ENCODE peak calls at places on chromosomes 16 and 17, in four cellular contexts. I, M, T and A are unnamed samples.

GRCh38 chr16:7835032-7835431 is 502.4 kb downstream of the RBFOX1 start:
- DNase-seq in I (no peak), M (no peak), T (no peak), A (no peak)

GRCh38 chr16:85659805-85660511 is 28.8 kb downstream of the GINS2 start:
- DNase-seq in I (peak; percentile 70), M (peak; percentile 75), T (peak; percentile 34), A (peak; percentile 70)

GRCh38 chr17:78899361-78900260 is 3.4 kb downstream of the CEP295NL start:
- DNase-seq in I (no peak), M (no peak), T (no peak), A (no peak)

GRCh38 chr17:45147102-45147580 is 1.1 kb upstream of the HEXIM1 start:
- DNase-seq in I (peak; percentile 64), M (no peak), T (no peak), A (peak; percentile 66)

GRCh38 chr16:72890587-72890986 is 157.3 kb downstream of the ZFHX3 start:
- DNase-seq in I (no peak), M (no peak), T (no peak), A (no peak)

GRCh38 chr16:12157510-12158093 is 181.1 kb downstream of the SNX29 start:
- DNase-seq in I (no peak), M (no peak), T (no peak), A (no peak)

GRCh38 chr17:80705988-80706387 is 161.3 kb downstream of the RPTOR start:
- DNase-seq in I (no peak), M (no peak), T (no peak), A (no peak)

GRCh38 chr17:39167492-39167891 is 1.5 kb upstream of the ARL5C start:
- DNase-seq in I (no peak), M (no peak), T (no peak), A (no peak)

GRCh38 chr17:34155947-34156346 is 99.1 kb upstream of the CCL2 start:
- DNase-seq in I (no peak), M (no peak), T (no peak), A (no peak)

DNA sequence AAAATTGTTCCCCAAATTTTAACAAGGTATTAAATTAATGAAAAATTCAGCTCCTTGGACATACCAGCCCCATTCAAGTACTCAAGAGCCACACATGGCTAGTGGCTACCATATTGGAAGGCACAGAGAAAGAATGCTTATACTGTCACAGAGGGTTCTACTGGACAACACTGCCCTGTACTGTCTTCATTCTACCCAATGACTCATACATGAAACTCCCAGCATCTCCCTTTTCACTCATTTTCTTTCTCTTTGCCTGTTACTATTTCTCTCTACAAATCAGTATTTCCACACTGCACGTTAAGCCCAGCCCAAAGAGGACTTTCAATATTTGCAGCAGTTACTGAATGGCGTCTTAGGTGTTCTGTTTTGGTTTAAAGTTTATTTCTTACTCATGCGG is 72.1 kb upstream of the RCVRN start:
- DNase-seq in I (no peak), M (no peak), T (no peak), A (no peak)
- H3K27ac ChIP-seq in I (peak overlapping the region; percentile 19), M (no peak overlapping the region), T (no peak overlapping the region), A (no peak overlapping the region)

DNA sequence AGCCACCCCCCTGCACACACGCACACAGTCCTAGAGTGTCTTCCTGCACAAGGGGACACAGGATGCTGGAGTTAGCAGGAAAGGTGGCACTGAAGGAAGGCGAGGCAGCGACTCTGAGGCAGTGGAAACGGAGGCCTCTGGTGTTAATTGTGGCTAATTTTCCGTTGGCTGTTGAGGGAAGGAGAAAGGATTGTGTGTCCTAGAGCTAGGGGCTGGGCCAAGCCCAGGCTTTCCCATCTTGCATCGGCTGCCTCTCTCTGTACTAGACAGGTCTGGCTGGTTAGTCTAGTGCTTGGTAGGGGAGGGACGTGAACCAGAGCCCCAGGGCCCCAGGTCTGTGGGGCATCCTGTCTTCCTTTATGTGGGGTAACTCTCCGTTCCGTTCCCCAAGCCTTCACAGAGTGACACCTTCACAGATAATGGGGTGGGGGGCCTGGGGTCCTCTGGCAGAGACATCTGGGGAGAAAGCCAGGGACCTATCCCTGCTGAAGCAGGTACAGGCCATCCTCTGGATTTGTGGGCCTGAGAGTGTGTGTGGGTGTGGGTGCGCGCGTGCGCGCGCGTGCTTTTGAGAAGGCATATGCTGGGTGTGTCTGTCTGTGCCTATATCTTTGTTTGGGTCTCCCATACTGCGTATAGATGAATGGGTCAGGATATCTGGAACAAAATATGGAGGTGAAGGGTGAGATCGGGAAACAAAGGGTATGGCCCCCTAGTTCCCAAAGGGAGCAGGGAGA is at the start of gene CHD3:
- DNase-seq in I (peak; percentile 82), M (no peak), T (no peak), A (peak; percentile 61)
- TF ChIP-seq POLR2AphosphoS5 in I (peak; percentile 47), M (no peak), T (no peak), A (no peak)

GRCh38 chr16:17160285-17160854 is 310.4 kb downstream of the XYLT1 start:
- DNase-seq in I (no peak), M (no peak), T (no peak), A (no peak)

GRCh38 chr16:17155480-17155879 is 315.3 kb downstream of the XYLT1 start:
- DNase-seq in I (no peak), M (no peak), T (no peak), A (no peak)

GRCh38 chr16:17159616-17160015 is 311.1 kb downstream of the XYLT1 start:
- DNase-seq in I (no peak), M (no peak), T (no peak), A (no peak)

GRCh38 chr16:17154981-17155380 is 315.8 kb downstream of the XYLT1 start:
- DNase-seq in I (no peak), M (peak; percentile 65), T (no peak), A (no peak)

GRCh38 chr16:17155936-17156335 is 314.8 kb downstream of the XYLT1 start:
- DNase-seq in I (no peak), M (no peak), T (no peak), A (no peak)
- H3K27ac ChIP-seq in I (no peak overlapping the region), M (no peak overlapping the region), T (no peak overlapping the region), A (no peak overlapping the region)

GRCh38 chr17:62343764-62344163 is 36.6 kb upstream of the EFCAB3 start:
- DNase-seq in I (no peak), M (no peak), T (no peak), A (no peak)
- TF ChIP-seq POLR2AphosphoS5 in I (no peak), M (no peak), T (no peak), A (no peak)

DNA sequence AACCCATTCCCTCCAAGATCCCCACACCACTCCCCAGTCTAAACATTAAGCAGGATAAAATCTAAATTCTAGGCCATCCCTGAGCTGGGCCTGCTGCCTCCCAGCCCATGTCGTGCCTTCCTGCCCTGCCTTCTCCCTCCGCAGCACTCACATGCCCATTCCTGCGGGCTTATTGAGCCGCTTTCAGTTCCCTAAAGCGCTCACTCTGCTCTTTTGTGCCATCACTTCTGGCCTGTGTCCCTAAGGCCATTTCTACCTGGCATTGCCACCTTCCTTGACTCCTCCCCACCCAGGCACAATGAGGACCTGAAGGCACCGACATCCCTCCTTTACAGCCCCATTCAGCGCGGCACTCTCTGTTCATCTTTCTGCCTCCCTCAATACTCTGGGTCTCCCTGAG is 13.0 kb upstream of the RAB5C start:
- DNase-seq in I (no peak), M (no peak), T (no peak), A (no peak)
- H3K27ac ChIP-seq in I (no peak overlapping the region), M (no peak overlapping the region), T (no peak overlapping the region), A (no peak overlapping the region)

GRCh38 chr16:67547423-67548264 is 14.7 kb upstream of the CTCF start:
- DNase-seq in I (no peak), M (peak; percentile 74), T (no peak), A (no peak)
- TF ChIP-seq POLR2AphosphoS5 in I (no peak), M (no peak), T (no peak), A (no peak)

GRCh38 chr17:36731806-36732205 is 130.4 kb downstream of the MRM1 start:
- DNase-seq in I (no peak), M (no peak), T (no peak), A (no peak)
- H3K27ac ChIP-seq in I (no peak overlapping the region), M (no peak overlapping the region), T (no peak overlapping the region), A (no peak overlapping the region)

GRCh38 chr16:70576431-70577255 is 53.0 kb downstream of the SF3B3 start:
- DNase-seq in I (no peak), M (no peak), T (no peak), A (no peak)
- TF ChIP-seq POLR2AphosphoS5 in I (no peak), M (no peak), T (peak; percentile 40), A (no peak)